ENCODE peak calls at places on chromosomes 7 and 10, in ten cellular contexts. E, K, U, A, P, G, W, I, R and F are unnamed samples. For H3K4me1, the result is how much of the 10 kb centered on the place peaks cover.

GRCh38 chr10:104824378-104825006 is 183.4 kb downstream of the SORCS3 start:
- DNase-seq in E (peak), K (peak), U (no peak), A (peak), P (peak), G (peak), W (peak), I (peak), R (peak), F (no peak)

GRCh38 chr10:9535744-9536143 is 1481.3 kb downstream of the GATA3 start:
- DNase-seq in E (no peak), K (no peak), U (no peak), A (no peak), P (no peak), G (no peak), W (no peak), I (no peak), R (no peak), F (no peak)

GRCh38 chr10:10788761-10789160 is 228.9 kb upstream of the CELF2 start:
- DNase-seq in E (no peak), K (no peak), U (no peak), A (no peak), P (no peak), G (no peak), W (no peak), I (no peak), R (no peak), F (no peak)

GRCh38 chr10:13420532-13421307 is 72.6 kb upstream of the SEPHS1 start:
- DNase-seq in E (no peak), K (no peak), U (no peak), A (no peak), P (no peak), G (no peak), W (no peak), I (no peak), R (no peak), F (no peak)

GRCh38 chr10:29760139-29760538 is 125.4 kb upstream of the SVIL start:
- DNase-seq in E (no peak), K (no peak), U (no peak), A (no peak), P (no peak), G (no peak), W (no peak), I (no peak), R (no peak), F (no peak)

GRCh38 chr7:155603190-155603857 is 41.1 kb upstream of the RBM33 start:
- DNase-seq in E (no peak), K (no peak), U (no peak), A (no peak), P (no peak), G (no peak), W (no peak), I (no peak), R (no peak), F (no peak)

GRCh38 chr7:192035-192649 is at the start of gene FAM20C:
- DNase-seq in E (peak), K (peak), U (peak), A (no peak), P (peak), G (peak), W (peak), I (peak), R (no peak), F (peak)

GRCh38 chr10:47256753-47257336 is 43.2 kb upstream of the GDF10 start:
- DNase-seq in E (no peak), K (peak), U (no peak), A (peak), P (no peak), G (no peak), W (no peak), I (no peak), R (peak), F (no peak)

GRCh38 chr7:37510043-37510634 is 61.5 kb upstream of the ELMO1 start:
- DNase-seq in E (peak), K (no peak), U (peak), A (no peak), P (peak), G (no peak), W (peak), I (no peak), R (peak), F (no peak)

GRCh38 chr7:116439005-116439404 is 60.5 kb upstream of the CAV2 start:
- DNase-seq in E (no peak), K (no peak), U (no peak), A (no peak), P (no peak), G (no peak), W (no peak), I (no peak), R (no peak), F (no peak)

GRCh38 chr7:84040365-84040764 is 154.2 kb downstream of the SEMA3A start:
- DNase-seq in E (no peak), K (no peak), U (no peak), A (no peak), P (no peak), G (no peak), W (peak), I (no peak), R (no peak), F (no peak)

GRCh38 chr10:85379338-85379737 is 987.3 kb downstream of the GRID1 start:
- DNase-seq in E (no peak), K (no peak), U (no peak), A (no peak), P (no peak), G (no peak), W (no peak), I (no peak), R (no peak), F (no peak)

GRCh38 chr7:154504938-154505337 is 452.7 kb downstream of the DPP6 start:
- DNase-seq in E (no peak), K (no peak), U (no peak), A (no peak), P (no peak), G (no peak), W (peak), I (peak), R (no peak), F (no peak)

GRCh38 chr7:4817178-4817905 is 41.9 kb downstream of the AP5Z1 start:
- DNase-seq in E (no peak), K (no peak), U (no peak), A (no peak), P (no peak), G (no peak), W (no peak), I (no peak), R (no peak), F (no peak)

GRCh38 chr7:107045980-107046379 is 1.5 kb downstream of the PRKAR2B start:
- DNase-seq in E (no peak), K (no peak), U (no peak), A (no peak), P (no peak), G (no peak), W (no peak), I (peak), R (no peak), F (no peak)

GRCh38 chr7:54788664-54789063 is 29.7 kb upstream of the SEC61G start:
- DNase-seq in E (peak), K (peak), U (no peak), A (no peak), P (peak), G (no peak), W (peak), I (peak), R (no peak), F (no peak)

GRCh38 chr10:24254180-24254579 is 45.2 kb downstream of the KIAA1217 start:
- DNase-seq in E (no peak), K (no peak), U (no peak), A (no peak), P (no peak), G (no peak), W (no peak), I (peak), R (no peak), F (no peak)

GRCh38 chr10:31139497-31139896 is 107.8 kb upstream of the ZNF438 start:
- DNase-seq in E (no peak), K (no peak), U (no peak), A (no peak), P (no peak), G (no peak), W (no peak), I (no peak), R (peak), F (no peak)

GRCh38 chr7:36207451-36208291 is 54.6 kb downstream of the EEPD1 start:
- DNase-seq in E (peak), K (peak), U (peak), A (no peak), P (no peak), G (peak), W (no peak), I (peak), R (peak), F (no peak)

GRCh38 chr10:124696446-124697392 is 47.5 kb downstream of the FAM53B start:
- DNase-seq in E (no peak), K (no peak), U (peak), A (no peak), P (no peak), G (no peak), W (no peak), I (no peak), R (no peak), F (no peak)

GRCh38 chr7:158646766-158647474 is 57.7 kb downstream of the NCAPG2 start:
- DNase-seq in E (no peak), K (peak), U (no peak), A (peak), P (peak), G (no peak), W (peak), I (no peak), R (peak), F (no peak)

GRCh38 chr10:80535671-80536360 is 1.9 kb upstream of the SH2D4B start:
- DNase-seq in E (peak), K (peak), U (peak), A (peak), P (peak), G (peak), W (peak), I (peak), R (no peak), F (peak)

GRCh38 chr10:77946084-77946483 is 19.5 kb upstream of the DLG5 start:
- DNase-seq in E (no peak), K (peak), U (no peak), A (no peak), P (no peak), G (no peak), W (no peak), I (peak), R (no peak), F (no peak)

GRCh38 chr7:107327986-107328569 is 141.8 kb upstream of the GPR22 start:
- DNase-seq in E (no peak), K (peak), U (no peak), A (no peak), P (no peak), G (no peak), W (no peak), I (peak), R (no peak), F (no peak)

GRCh38 chr7:90917536-90917935 is 321.4 kb downstream of the CDK14 start:
- DNase-seq in E (no peak), K (no peak), U (no peak), A (no peak), P (no peak), G (no peak), W (no peak), I (no peak), R (no peak), F (no peak)

GRCh38 chr7:44408596-44408995 is 81.9 kb downstream of the NUDCD3 start:
- DNase-seq in E (no peak), K (no peak), U (no peak), A (no peak), P (peak), G (no peak), W (peak), I (peak), R (no peak), F (no peak)

GRCh38 chr10:87551324-87551723 is 46.6 kb downstream of the MINPP1 start:
- DNase-seq in E (no peak), K (no peak), U (no peak), A (no peak), P (no peak), G (no peak), W (no peak), I (peak), R (no peak), F (no peak)

GRCh38 chr10:68828833-68829232 is 1.5 kb downstream of the STOX1 start:
- DNase-seq in E (no peak), K (no peak), U (no peak), A (no peak), P (peak), G (no peak), W (no peak), I (no peak), R (no peak), F (no peak)

GRCh38 chr7:101216001-101216859 is 1.2 kb downstream of the PLOD3 start:
- DNase-seq in E (no peak), K (no peak), U (no peak), A (no peak), P (no peak), G (no peak), W (no peak), I (no peak), R (no peak), F (no peak)

GRCh38 chr7:27153526-27153925 is 1.1 kb upstream of the HOXA3 start:
- DNase-seq in E (no peak), K (no peak), U (no peak), A (no peak), P (no peak), G (no peak), W (no peak), I (no peak), R (no peak), F (no peak)

GRCh38 chr7:27155816-27156507 is 513 bp downstream of the HOXA7 start:
- DNase-seq in E (no peak), K (peak), U (no peak), A (peak), P (peak), G (no peak), W (peak), I (no peak), R (peak), F (peak)

GRCh38 chr7:27154369-27154768 is 2.0 kb upstream of the HOXA3 start:
- DNase-seq in E (no peak), K (no peak), U (no peak), A (peak), P (no peak), G (no peak), W (no peak), I (no peak), R (no peak), F (peak)

GRCh38 chr7:27156508-27156898 is at the start of gene HOXA7:
- DNase-seq in E (no peak), K (peak), U (no peak), A (peak), P (peak), G (no peak), W (peak), I (no peak), R (peak), F (peak)

GRCh38 chr7:27154901-27155815 is 1.3 kb downstream of the HOXA7 start:
- DNase-seq in E (no peak), K (no peak), U (no peak), A (peak), P (no peak), G (no peak), W (no peak), I (no peak), R (no peak), F (peak)
- H3K4me1 ChIP-seq in E (under half), K (under half), U (half or more), A (under half), P (under half), G (under half), W (under half), I (under half), R (under half), F (under half)

GRCh38 chr7:150971242-150972048 is 6.7 kb downstream of the KCNH2 start:
- DNase-seq in E (no peak), K (no peak), U (no peak), A (no peak), P (no peak), G (peak), W (peak), I (no peak), R (no peak), F (no peak)
- H3K4me3 ChIP-seq in E (no peak), K (no peak), U (no peak), A (no peak), P (no peak), G (peak), W (no peak), I (no peak), R (no peak), F (no peak)

GRCh38 chr10:102654566-102654965 is 10.3 kb downstream of the TRIM8 start:
- DNase-seq in E (no peak), K (no peak), U (no peak), A (no peak), P (no peak), G (no peak), W (no peak), I (no peak), R (no peak), F (no peak)

GRCh38 chr10:102656026-102656425 is 11.7 kb downstream of the TRIM8 start:
- DNase-seq in E (no peak), K (no peak), U (no peak), A (no peak), P (no peak), G (no peak), W (no peak), I (no peak), R (no peak), F (no peak)

GRCh38 chr10:102656791-102657371 is 12.6 kb downstream of the TRIM8 start:
- DNase-seq in E (no peak), K (no peak), U (no peak), A (no peak), P (no peak), G (no peak), W (no peak), I (no peak), R (no peak), F (no peak)

GRCh38 chr10:102657451-102657850 is 13.2 kb downstream of the TRIM8 start:
- DNase-seq in E (no peak), K (no peak), U (no peak), A (no peak), P (no peak), G (no peak), W (no peak), I (no peak), R (no peak), F (no peak)

DNA sequence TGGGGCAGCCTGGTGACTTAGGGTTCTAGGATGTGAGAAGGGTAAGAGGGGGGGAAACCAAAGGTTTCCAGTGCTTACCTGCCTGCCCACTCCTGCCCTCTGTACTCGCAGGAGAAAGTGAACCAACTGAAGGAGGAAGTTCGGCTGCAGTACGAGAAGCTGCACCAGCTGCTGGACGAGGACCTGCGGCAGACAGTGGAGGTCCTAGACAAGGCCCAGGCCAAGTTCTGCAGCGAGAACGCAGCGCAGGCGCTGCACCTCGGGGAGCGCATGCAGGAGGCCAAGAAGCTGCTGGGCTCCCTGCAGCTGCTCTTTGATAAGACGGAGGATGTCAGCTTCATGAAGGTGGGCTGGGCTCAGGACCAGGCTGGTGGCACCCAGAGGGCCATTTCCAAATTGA is 10.7 kb downstream of the TRIM8 start:
- DNase-seq in E (no peak), K (no peak), U (no peak), A (no peak), P (no peak), G (no peak), W (no peak), I (no peak), R (no peak), F (no peak)
- H3K4me1 ChIP-seq in E (under half), K (under half), U (half or more), A (under half), P (under half), G (half or more), W (under half), I (under half), R (under half), F (under half)

GRCh38 chr10:89534826-89535166 is 598 bp downstream of the SLC16A12 start:
- DNase-seq in E (no peak), K (no peak), U (no peak), A (no peak), P (no peak), G (no peak), W (no peak), I (no peak), R (no peak), F (no peak)
- H3K4me3 ChIP-seq in E (peak), K (peak), U (no peak), A (peak), P (peak), G (peak), W (peak), I (peak), R (no peak), F (peak)

GRCh38 chr10:130017631-130018022 is 53.6 kb upstream of the EBF3 start:
- DNase-seq in E (no peak), K (no peak), U (no peak), A (no peak), P (no peak), G (no peak), W (no peak), I (no peak), R (no peak), F (no peak)

GRCh38 chr10:130018253-130018652 is 54.2 kb upstream of the EBF3 start:
- DNase-seq in E (peak), K (peak), U (no peak), A (no peak), P (no peak), G (no peak), W (no peak), I (peak), R (peak), F (no peak)

GRCh38 chr10:130018730-130019185 is 54.7 kb upstream of the EBF3 start:
- DNase-seq in E (no peak), K (no peak), U (no peak), A (no peak), P (no peak), G (no peak), W (no peak), I (no peak), R (peak), F (no peak)

GRCh38 chr10:130016095-130016494 is 52.0 kb upstream of the EBF3 start:
- DNase-seq in E (no peak), K (no peak), U (no peak), A (no peak), P (no peak), G (no peak), W (no peak), I (no peak), R (no peak), F (no peak)

GRCh38 chr10:130017010-130017630 is 53.0 kb upstream of the EBF3 start:
- DNase-seq in E (no peak), K (no peak), U (no peak), A (no peak), P (no peak), G (no peak), W (no peak), I (no peak), R (no peak), F (no peak)
- H3K4me1 ChIP-seq in E (under half), K (under half), U (under half), A (under half), P (under half), G (under half), W (under half), I (under half), R (under half), F (under half)

GRCh38 chr10:133422223-133422820 is 2.1 kb downstream of the SPRN start:
- DNase-seq in E (no peak), K (no peak), U (no peak), A (no peak), P (peak), G (no peak), W (no peak), I (no peak), R (no peak), F (no peak)
- H3K4me3 ChIP-seq in E (no peak), K (no peak), U (no peak), A (no peak), P (no peak), G (no peak), W (no peak), I (no peak), R (no peak), F (no peak)

DNA sequence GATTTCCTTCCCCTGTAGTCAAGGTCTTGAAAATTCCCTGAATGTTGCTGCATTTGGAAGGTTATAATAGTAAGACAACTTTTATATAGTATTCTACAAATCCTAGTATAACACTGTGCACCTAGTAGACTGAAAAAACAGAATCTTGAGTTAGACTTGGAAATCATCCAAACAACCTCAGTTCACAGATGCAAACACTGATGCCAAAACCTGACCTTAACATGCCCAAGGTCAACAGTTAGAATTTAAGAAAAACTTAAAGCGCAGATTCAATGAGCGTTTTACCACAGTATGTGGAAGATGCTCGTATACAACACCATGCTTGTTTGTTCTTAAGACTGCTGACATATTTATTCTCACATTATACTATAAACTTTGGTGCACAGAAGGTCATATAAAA is 3.0 kb downstream of the PIP4K2A start:
- DNase-seq in E (no peak), K (no peak), U (no peak), A (no peak), P (no peak), G (no peak), W (no peak), I (no peak), R (no peak), F (no peak)
- H3K4me1 ChIP-seq in E (under half), K (under half), U (half or more), A (under half), P (under half), G (under half), W (under half), I (under half), R (under half), F (under half)